ENCODE peak calls at places on chromosomes 13 and 19, in four cellular contexts. G, B, Q and C are unnamed samples.

GRCh38 chr19:32812036-32812435 is 57.5 kb downstream of the SLC7A9 start:
- DNase-seq in Q (no peak), B (no peak), G (no peak), C (no peak)

GRCh38 chr13:44487989-44488388 is 88.1 kb downstream of the TSC22D1 start:
- DNase-seq in Q (no peak), B (no peak), G (no peak), C (no peak)

GRCh38 chr19:19911150-19911549 is 10.4 kb downstream of the ZNF93 start:
- DNase-seq in G (peak; percentile 80), B (no peak), Q (peak; percentile 16), C (no peak)

GRCh38 chr19:8696993-8697392 is 1.6 kb downstream of the ACTL9 start:
- DNase-seq in G (no peak), B (no peak), Q (no peak), C (no peak)

GRCh38 chr19:54201980-54202379 is 1.3 kb downstream of the RPS9 start:
- DNase-seq in Q (no peak), B (no peak), G (peak; percentile 28), C (no peak)

GRCh38 chr13:36030670-36031331 is 100.4 kb downstream of the DCLK1 start:
- DNase-seq in Q (peak; percentile 8), G (peak; percentile 90), B (no peak), C (no peak)

GRCh38 chr13:50581586-50582196 is 261.8 kb downstream of the DLEU7 start:
- DNase-seq in Q (no peak), B (no peak), G (no peak), C (no peak)

GRCh38 chr19:3830841-3831589 is 37.8 kb downstream of the ZFR2 start:
- DNase-seq in G (no peak), Q (no peak), B (no peak), C (no peak)

GRCh38 chr13:52599853-52600603 is 42.2 kb upstream of the HNRNPA1L2 start:
- DNase-seq in Q (peak; percentile 41), B (no peak), G (peak; percentile 41), C (peak; percentile 34)

GRCh38 chr19:54928299-54928698 is 19.0 kb downstream of the NLRP7 start:
- DNase-seq in Q (peak; percentile 40), B (no peak), G (peak; percentile 1), C (no peak)

GRCh38 chr13:71249031-71249430 is 618.0 kb downstream of the DACH1 start:
- DNase-seq in B (no peak), G (no peak), Q (no peak), C (no peak)

GRCh38 chr19:10270180-10270615 is 722 bp upstream of the ICAM1 start:
- DNase-seq in Q (no peak), B (no peak), G (peak; percentile 48), C (no peak)

GRCh38 chr13:63005625-63006024 is 1590.0 kb upstream of the PCDH20 start:
- DNase-seq in B (no peak), G (no peak), Q (no peak), C (no peak)

GRCh38 chr19:3115916-3116602 is 19.8 kb upstream of the GNA15 start:
- DNase-seq in B (no peak), Q (peak; percentile 85), G (no peak), C (no peak)

GRCh38 chr19:6683971-6684370 is 14.0 kb upstream of the TNFSF14 start:
- DNase-seq in Q (no peak), G (no peak), B (no peak), C (no peak)
- H3K4me3 ChIP-seq in Q (no peak overlapping the region), G (no peak overlapping the region), B (no peak overlapping the region), C (no peak overlapping the region)

DNA sequence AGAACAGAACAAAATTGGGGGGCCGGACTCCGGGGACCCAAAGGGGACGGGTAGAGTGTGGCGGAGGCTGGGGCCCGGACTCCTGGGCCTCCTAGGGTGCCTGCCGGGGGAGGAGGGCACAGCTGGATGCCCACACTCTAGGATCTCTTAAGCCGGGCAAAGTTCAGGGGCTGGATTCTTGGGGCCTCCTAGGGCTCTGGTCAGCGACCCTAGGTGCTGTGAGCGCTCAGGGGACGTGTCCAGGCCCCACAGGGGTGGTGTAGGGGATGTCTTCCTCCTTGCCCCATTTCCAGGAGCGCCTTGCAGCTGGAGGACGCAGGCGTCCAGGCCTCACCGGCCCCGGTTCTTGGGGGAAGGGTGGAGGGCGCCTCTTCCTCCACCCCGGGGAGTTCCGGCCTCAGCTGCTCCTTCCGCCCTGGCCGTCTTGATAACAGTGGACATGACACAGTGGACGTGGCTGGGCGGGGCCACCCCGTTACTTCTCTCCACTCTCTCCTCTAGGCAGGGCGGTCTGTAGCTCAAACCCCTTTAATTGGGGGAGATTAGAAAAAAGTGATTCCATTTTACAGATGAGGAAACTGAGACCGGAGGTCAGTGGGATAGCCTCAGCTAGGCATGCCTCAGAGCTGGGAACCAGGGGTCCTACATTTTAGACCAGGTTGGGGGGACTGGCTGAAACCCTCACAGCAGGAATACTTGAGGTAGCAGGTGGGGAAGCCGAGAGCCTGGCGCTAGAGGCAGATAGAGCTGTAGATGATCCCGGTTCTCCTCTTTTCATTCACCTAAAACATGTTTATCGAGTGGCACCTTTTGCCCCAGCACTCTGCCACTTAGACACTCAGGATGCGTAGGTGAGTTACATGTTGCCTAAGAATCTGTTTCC is 705 bp downstream of the STXBP2 start:
- DNase-seq in G (peak; percentile 47), Q (no peak), B (no peak), C (no peak)
- H3K4me3 ChIP-seq in G (peak overlapping the region; percentile 68), Q (peak overlapping the region; percentile 21), B (peak overlapping the region; percentile 32), C (no peak overlapping the region)

DNA sequence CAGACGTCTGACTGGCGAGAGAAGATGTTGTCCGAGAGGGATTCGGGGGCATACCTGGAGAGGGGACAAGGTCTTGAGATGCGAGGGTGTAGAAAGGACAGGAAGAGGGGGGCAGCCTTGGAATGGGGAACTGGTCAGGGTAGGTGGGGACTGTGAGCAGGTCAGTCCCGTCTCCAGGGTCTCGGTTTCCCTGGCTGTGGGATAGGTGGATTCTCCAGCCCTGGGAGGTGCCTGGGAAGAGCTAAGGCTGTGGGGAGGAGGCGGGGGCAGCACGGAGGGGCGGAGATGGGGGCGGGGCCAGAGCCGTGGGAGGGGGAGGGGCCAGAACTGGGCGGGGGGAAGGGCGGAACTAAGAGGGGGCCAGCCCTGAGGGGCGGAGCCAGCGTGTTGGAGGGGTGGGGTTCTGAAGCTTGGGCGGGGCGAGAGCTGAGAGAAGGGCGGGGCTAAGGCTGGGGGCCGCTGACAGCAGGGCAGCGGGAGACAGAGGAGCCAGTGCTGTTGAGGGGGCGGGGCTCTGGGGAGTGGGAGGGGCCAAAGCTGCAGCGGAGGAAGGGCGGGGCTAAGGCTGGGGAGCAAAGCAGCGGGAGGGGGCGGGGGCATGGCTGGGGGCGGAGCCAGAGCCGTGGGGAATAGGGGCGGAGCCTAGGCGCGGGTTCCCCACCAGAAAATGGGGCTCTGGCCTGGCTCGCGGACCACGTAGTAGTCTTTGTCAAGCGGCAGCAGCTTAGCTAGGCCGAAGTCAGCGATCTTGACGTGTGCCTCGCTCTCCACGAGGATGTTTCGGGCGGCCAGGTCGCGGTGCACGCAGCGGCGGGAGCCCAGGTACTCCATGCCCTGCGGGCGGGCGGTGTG is 9.5 kb upstream of the INSL3 start:
- DNase-seq in Q (peak; percentile 94), B (no peak), G (peak; percentile 84), C (peak; percentile 82)
- H3K4me3 ChIP-seq in Q (peak overlapping the region; percentile 6), B (peak overlapping the region; percentile 45), G (peak overlapping the region; percentile 31), C (peak overlapping the region; percentile 40)

GRCh38 chr13:112648101-112648500 is 41.7 kb upstream of the ATP11A start:
- DNase-seq in B (no peak), G (no peak), Q (no peak), C (no peak)
- H3K4me3 ChIP-seq in B (no peak overlapping the region), G (no peak overlapping the region), Q (no peak overlapping the region), C (no peak overlapping the region)

DNA sequence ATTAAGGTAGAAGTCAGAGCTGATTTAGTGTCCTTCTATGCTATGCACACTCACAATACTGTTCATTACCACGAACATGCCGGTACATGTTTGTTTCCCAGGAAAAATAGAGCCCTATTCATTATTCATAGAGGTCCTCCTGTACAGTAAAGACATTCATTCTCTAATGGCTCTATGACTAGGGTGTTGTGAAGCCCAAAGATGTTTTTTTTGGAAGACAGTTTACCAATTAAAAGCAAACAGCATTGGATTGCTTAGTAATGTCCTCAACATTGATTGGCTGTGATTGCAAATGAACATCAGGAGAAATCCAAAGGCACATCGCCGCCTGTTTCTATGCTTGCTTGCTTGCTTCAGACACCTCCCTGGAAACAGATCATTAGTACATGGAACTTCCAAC is 8.9 kb upstream of the GPC6 start:
- DNase-seq in Q (no peak), B (no peak), G (peak; percentile 15), C (no peak)
- H3K4me3 ChIP-seq in Q (no peak overlapping the region), B (no peak overlapping the region), G (no peak overlapping the region), C (no peak overlapping the region)

DNA sequence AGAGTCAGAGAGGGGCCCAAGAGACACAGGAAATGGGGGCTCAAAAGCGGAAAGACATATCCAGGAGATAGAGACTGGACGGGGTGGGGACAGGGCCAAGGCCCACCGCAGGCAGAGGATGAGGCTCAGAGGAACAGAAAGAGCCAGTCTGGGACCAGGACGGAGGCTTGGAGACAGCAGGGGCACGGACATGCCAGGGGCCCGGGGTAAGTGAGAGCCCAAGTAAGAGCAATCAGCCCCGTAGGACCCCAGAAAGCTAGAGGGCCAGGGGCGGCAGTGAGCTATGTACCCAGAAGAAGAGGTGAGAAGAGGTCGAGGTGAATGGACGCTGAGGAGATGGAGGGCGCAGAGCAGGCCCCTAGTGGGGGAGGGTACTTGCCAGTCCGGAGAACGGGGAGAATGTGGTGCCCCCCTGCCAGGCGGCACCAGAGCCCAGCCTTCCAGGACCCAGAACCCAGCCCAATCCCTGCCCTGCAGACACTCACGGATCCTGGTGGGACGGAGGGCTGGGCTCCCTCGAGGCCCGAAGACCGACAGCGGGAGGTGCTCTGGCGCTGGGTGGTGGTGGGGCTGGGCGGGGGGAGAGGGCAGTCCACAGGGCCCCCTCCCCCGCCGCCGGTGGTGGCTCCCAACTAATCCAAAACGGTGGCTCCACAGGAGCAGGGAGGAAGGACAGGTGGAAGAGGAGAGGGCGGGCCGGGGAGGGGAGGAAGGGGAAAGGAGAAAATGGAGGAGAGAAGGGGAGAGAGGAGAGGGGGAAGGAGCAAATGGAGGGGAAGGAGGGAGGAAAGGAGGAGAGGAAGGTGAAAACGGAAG is 1.0 kb downstream of the GRIK5 start:
- DNase-seq in G (no peak), Q (peak; percentile 29), B (no peak), C (peak; percentile 62)
- H3K4me3 ChIP-seq in G (no peak overlapping the region), Q (peak overlapping the region; percentile 16), B (no peak overlapping the region), C (peak overlapping the region; percentile 55)